ENCODE peak calls at places on chromosome 2, in seven cellular contexts. V is BJ; U is GM12865; M is thyroid gland; A is astrocyte of the cerebellum; N is CD4-positive, alpha-beta T cell; B is cardiac muscle cell. E is an unnamed sample.
A peak's percentile ranks its signal among the peaks of the same experiment; 100 is the strongest.

GRCh38 chr2:69933839-69934613 is 19.1 kb downstream of the MXD1 start:
- DNase-seq in N (no peak), M (no peak), B (no peak), V (peak; percentile 53), U (peak; percentile 29), A (peak; percentile 18), E (no peak)

GRCh38 chr2:56444339-56444738 is 260.5 kb downstream of the CCDC85A start:
- DNase-seq in A (peak; percentile 27), N (no peak), M (peak; percentile 63), U (no peak), V (no peak), B (peak; percentile 79), E (no peak)

GRCh38 chr2:20585710-20586378 is 65.1 kb downstream of the HS1BP3 start:
- DNase-seq in N (no peak), M (no peak), U (no peak), B (no peak), V (no peak), A (no peak), E (no peak)

GRCh38 chr2:12857891-12858290 is 141.2 kb downstream of the TRIB2 start:
- DNase-seq in U (no peak), M (no peak), V (no peak), N (no peak), B (no peak), A (no peak), E (no peak)

GRCh38 chr2:128594953-128595677 is 276.4 kb upstream of the HS6ST1 start:
- DNase-seq in A (no peak), U (no peak), B (no peak), N (no peak), V (no peak), M (no peak), E (no peak)

GRCh38 chr2:57987835-57988573 is 58.6 kb upstream of the VRK2 start:
- DNase-seq in U (no peak), N (no peak), B (no peak), A (no peak), M (no peak), V (no peak), E (no peak)

GRCh38 chr2:225288986-225289385 is 110.5 kb upstream of the NYAP2 start:
- DNase-seq in A (no peak), U (no peak), N (no peak), V (peak; percentile 32), B (no peak), M (no peak), E (no peak)

GRCh38 chr2:136765736-136766323 is 485 bp downstream of the THSD7B start:
- DNase-seq in A (no peak), N (no peak), B (peak; percentile 44), V (no peak), U (no peak), M (no peak), E (no peak)

GRCh38 chr2:27712547-27712946 is 48.9 kb downstream of the SLC4A1AP start:
- DNase-seq in V (no peak), N (no peak), M (no peak), U (no peak), A (no peak), B (no peak), E (no peak)

GRCh38 chr2:217851191-217852020 is 151.4 kb downstream of the TNS1 start:
- DNase-seq in U (no peak), N (no peak), B (no peak), M (peak; percentile 33), V (peak; percentile 63), A (peak; percentile 13), E (no peak)

GRCh38 chr2:224545884-224546644 is 39.1 kb downstream of the CUL3 start:
- DNase-seq in A (peak; percentile 11), U (peak; percentile 21), V (no peak), M (no peak), N (no peak), B (no peak), E (no peak)

DNA sequence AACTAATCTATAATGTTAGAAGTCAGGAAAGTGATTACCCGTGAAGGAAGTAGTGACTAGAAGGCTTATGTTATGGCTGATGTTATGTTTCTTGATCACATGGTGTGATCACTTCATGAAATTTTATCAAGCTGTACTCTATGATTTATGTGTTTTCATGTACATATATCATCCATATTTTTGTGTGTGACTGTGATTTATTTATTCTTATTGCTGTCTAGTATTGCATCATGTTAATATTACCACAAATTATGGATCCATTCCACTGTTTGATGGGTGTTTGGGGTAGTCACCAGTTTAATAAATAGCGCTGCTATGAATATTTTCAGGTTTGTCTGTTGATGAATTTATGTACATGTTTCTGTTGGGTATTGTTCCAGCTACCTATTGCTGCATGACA is 59.4 kb downstream of the SH2D6 start:
- DNase-seq in U (no peak), B (no peak), V (no peak), A (no peak), M (no peak), N (no peak), E (no peak)
- TF ChIP-seq CTCF in U (no peak), B (no peak), V (no peak), A (no peak), M (no peak), N (no peak), E (no peak)

GRCh38 chr2:158533009-158533408 is 76.3 kb downstream of the PKP4 start:
- DNase-seq in M (no peak), B (no peak), U (no peak), N (no peak), V (no peak), A (no peak), E (no peak)

GRCh38 chr2:158529379-158530110 is 72.8 kb downstream of the PKP4 start:
- DNase-seq in A (no peak), V (peak; percentile 50), M (no peak), N (no peak), B (no peak), U (no peak), E (no peak)

DNA sequence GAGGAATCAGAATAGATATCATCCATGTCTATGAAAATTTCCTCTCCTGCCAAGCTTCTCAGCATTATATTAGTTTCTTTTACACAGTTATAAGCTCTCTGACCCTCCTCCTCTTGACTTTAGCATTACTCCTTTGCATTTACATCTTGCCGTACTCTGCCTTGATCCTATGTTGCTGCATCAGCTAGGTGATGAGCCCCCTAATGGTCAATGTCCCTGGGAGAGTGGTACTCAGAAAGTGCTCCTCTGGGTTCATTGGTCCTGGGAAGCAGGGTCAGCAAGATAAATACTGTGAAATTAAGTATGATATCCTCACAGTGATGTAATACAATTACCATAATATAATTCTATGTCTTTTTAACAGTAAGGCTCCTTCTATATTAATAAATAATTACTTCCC is 74.1 kb downstream of the PKP4 start:
- DNase-seq in A (no peak), U (no peak), N (no peak), M (no peak), V (no peak), B (no peak), E (no peak)
- TF ChIP-seq CTCF in A (no peak), U (no peak), N (no peak), M (no peak), V (no peak), B (no peak), E (peak; percentile 12)

DNA sequence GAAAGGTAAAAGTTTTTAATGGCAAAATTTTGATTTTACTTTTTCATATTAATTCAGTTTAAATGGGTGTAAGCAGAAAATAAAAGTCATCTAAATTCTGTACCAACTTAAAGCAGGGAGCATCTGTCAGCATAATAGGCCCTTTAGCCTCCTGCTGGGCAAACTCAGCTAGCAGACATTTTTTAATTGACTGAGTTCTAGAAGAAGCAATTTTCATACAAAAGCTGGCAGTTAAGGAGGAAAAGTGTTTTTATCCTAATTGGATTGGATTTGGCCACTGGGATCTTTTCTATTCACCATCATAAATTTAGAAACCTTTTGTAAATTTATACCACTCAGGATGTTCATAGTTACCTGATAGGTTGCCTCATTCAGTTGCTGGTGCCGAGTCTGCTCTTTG is 262.7 kb upstream of the FSIP2 start:
- DNase-seq in A (no peak), M (no peak), B (no peak), N (no peak), V (no peak), U (no peak), E (no peak)
- TF ChIP-seq CTCF in A (peak; percentile 33), M (no peak), B (no peak), N (no peak), V (no peak), U (no peak), E (no peak)

GRCh38 chr2:231715499-231715837 is 7.1 kb downstream of the PTMA start:
- DNase-seq in B (no peak), M (no peak), A (no peak), V (no peak), U (no peak), N (no peak), E (no peak)
- TF ChIP-seq CTCF in B (no peak), M (no peak), A (no peak), V (no peak), U (no peak), N (no peak), E (no peak)